ENCODE peak calls at places on chromosome 12, in ten cellular contexts. One of them, this sample, is unnamed.

GRCh38 chr12:124702736-124703135 is 135.3 kb upstream of the NCOR2 start:
- DNase-seq in stimulated activated CD4-positive, alpha-beta T cell treated with anti-CD3 and anti-CD28 coated beads, TNF-alpha, amount 100 ng/mL, for 24 hours: no peak
- DNase-seq in keratinocyte: no peak
- DNase-seq in T47D: no peak
- DNase-seq in C1 segment of cervical spinal cord: no peak
- DNase-seq in WERI-Rb-1: no peak
- DNase-seq in effector memory CD4-positive, alpha-beta T cell: no peak
- DNase-seq in posterior vena cava: no peak
- DNase-seq in GOT3: no peak
- DNase-seq in D341Med: no peak
- DNase-seq in this sample: no peak

GRCh38 chr12:6375269-6376078 is at the start of gene SCNN1A:
- DNase-seq in posterior vena cava: no peak
- DNase-seq in keratinocyte: no peak
- DNase-seq in GOT3: no peak
- DNase-seq in C1 segment of cervical spinal cord: no peak
- DNase-seq in WERI-Rb-1: no peak
- DNase-seq in T47D: peak
- DNase-seq in effector memory CD4-positive, alpha-beta T cell: no peak
- DNase-seq in stimulated activated CD4-positive, alpha-beta T cell treated with anti-CD3 and anti-CD28 coated beads, TNF-alpha, amount 100 ng/mL, for 24 hours: no peak
- DNase-seq in D341Med: no peak
- DNase-seq in this sample: no peak

GRCh38 chr12:62732861-62733427 is 202.0 kb downstream of the PPM1H start:
- DNase-seq in T47D: no peak
- DNase-seq in WERI-Rb-1: no peak
- DNase-seq in stimulated activated CD4-positive, alpha-beta T cell treated with anti-CD3 and anti-CD28 coated beads, TNF-alpha, amount 100 ng/mL, for 24 hours: no peak
- DNase-seq in posterior vena cava: no peak
- DNase-seq in GOT3: no peak
- DNase-seq in D341Med: no peak
- DNase-seq in C1 segment of cervical spinal cord: no peak
- DNase-seq in keratinocyte: no peak
- DNase-seq in effector memory CD4-positive, alpha-beta T cell: no peak
- DNase-seq in this sample: no peak

GRCh38 chr12:3225154-3225795 is 148.1 kb downstream of the TSPAN9 start:
- DNase-seq in T47D: no peak
- DNase-seq in D341Med: no peak
- DNase-seq in effector memory CD4-positive, alpha-beta T cell: no peak
- DNase-seq in keratinocyte: no peak
- DNase-seq in GOT3: no peak
- DNase-seq in stimulated activated CD4-positive, alpha-beta T cell treated with anti-CD3 and anti-CD28 coated beads, TNF-alpha, amount 100 ng/mL, for 24 hours: no peak
- DNase-seq in posterior vena cava: no peak
- DNase-seq in WERI-Rb-1: peak
- DNase-seq in C1 segment of cervical spinal cord: no peak
- DNase-seq in this sample: no peak

GRCh38 chr12:95185096-95185495 is 32.2 kb downstream of the FGD6 start:
- DNase-seq in C1 segment of cervical spinal cord: no peak
- DNase-seq in GOT3: no peak
- DNase-seq in T47D: no peak
- DNase-seq in effector memory CD4-positive, alpha-beta T cell: no peak
- DNase-seq in WERI-Rb-1: no peak
- DNase-seq in D341Med: no peak
- DNase-seq in stimulated activated CD4-positive, alpha-beta T cell treated with anti-CD3 and anti-CD28 coated beads, TNF-alpha, amount 100 ng/mL, for 24 hours: no peak
- DNase-seq in posterior vena cava: no peak
- DNase-seq in keratinocyte: no peak
- DNase-seq in this sample: no peak

GRCh38 chr12:46391630-46392029 is 19.1 kb upstream of the SLC38A2 start:
- DNase-seq in D341Med: no peak
- DNase-seq in stimulated activated CD4-positive, alpha-beta T cell treated with anti-CD3 and anti-CD28 coated beads, TNF-alpha, amount 100 ng/mL, for 24 hours: no peak
- DNase-seq in posterior vena cava: no peak
- DNase-seq in effector memory CD4-positive, alpha-beta T cell: no peak
- DNase-seq in keratinocyte: no peak
- DNase-seq in C1 segment of cervical spinal cord: no peak
- DNase-seq in GOT3: no peak
- DNase-seq in T47D: no peak
- DNase-seq in WERI-Rb-1: no peak
- DNase-seq in this sample: no peak

GRCh38 chr12:93279849-93280412 is 97.8 kb upstream of the NUDT4 start:
- DNase-seq in D341Med: no peak
- DNase-seq in posterior vena cava: no peak
- DNase-seq in WERI-Rb-1: no peak
- DNase-seq in keratinocyte: no peak
- DNase-seq in GOT3: no peak
- DNase-seq in T47D: peak
- DNase-seq in C1 segment of cervical spinal cord: no peak
- DNase-seq in stimulated activated CD4-positive, alpha-beta T cell treated with anti-CD3 and anti-CD28 coated beads, TNF-alpha, amount 100 ng/mL, for 24 hours: no peak
- DNase-seq in effector memory CD4-positive, alpha-beta T cell: no peak
- DNase-seq in this sample: no peak

GRCh38 chr12:122788387-122788786 is 14.0 kb downstream of the CCDC62 start:
- DNase-seq in posterior vena cava: no peak
- DNase-seq in effector memory CD4-positive, alpha-beta T cell: no peak
- DNase-seq in stimulated activated CD4-positive, alpha-beta T cell treated with anti-CD3 and anti-CD28 coated beads, TNF-alpha, amount 100 ng/mL, for 24 hours: no peak
- DNase-seq in keratinocyte: no peak
- DNase-seq in C1 segment of cervical spinal cord: no peak
- DNase-seq in D341Med: no peak
- DNase-seq in GOT3: no peak
- DNase-seq in T47D: no peak
- DNase-seq in WERI-Rb-1: no peak
- DNase-seq in this sample: no peak

GRCh38 chr12:57149309-57149900 is 2.0 kb upstream of the LRP1-AS start:
- DNase-seq in keratinocyte: no peak
- DNase-seq in posterior vena cava: peak
- DNase-seq in WERI-Rb-1: no peak
- DNase-seq in GOT3: no peak
- DNase-seq in D341Med: no peak
- DNase-seq in stimulated activated CD4-positive, alpha-beta T cell treated with anti-CD3 and anti-CD28 coated beads, TNF-alpha, amount 100 ng/mL, for 24 hours: no peak
- DNase-seq in T47D: no peak
- DNase-seq in effector memory CD4-positive, alpha-beta T cell: no peak
- DNase-seq in C1 segment of cervical spinal cord: no peak
- DNase-seq in this sample: no peak

GRCh38 chr12:92301329-92301728 is 155.7 kb upstream of the BTG1 start:
- DNase-seq in keratinocyte: no peak
- DNase-seq in D341Med: no peak
- DNase-seq in stimulated activated CD4-positive, alpha-beta T cell treated with anti-CD3 and anti-CD28 coated beads, TNF-alpha, amount 100 ng/mL, for 24 hours: no peak
- DNase-seq in posterior vena cava: no peak
- DNase-seq in WERI-Rb-1: no peak
- DNase-seq in C1 segment of cervical spinal cord: no peak
- DNase-seq in GOT3: no peak
- DNase-seq in T47D: no peak
- DNase-seq in effector memory CD4-positive, alpha-beta T cell: no peak
- DNase-seq in this sample: no peak

This sample was measured in neuronal stem cell.